ENCODE peak calls at places on chromosome 18, in six cellular contexts. A is Peyer's patch; X is CD8-positive, alpha-beta T cell; F is colonic mucosa; Z is CD8-positive, alpha-beta memory T cell; C is cardiac muscle cell. P is an unnamed sample.

GRCh38 chr18:38663270-38663669 is 1097.7 kb upstream of the CELF4 start:
- DNase-seq in A (no peak), X (no peak), F (no peak), Z (no peak), C (no peak), P (no peak)

GRCh38 chr18:6994053-6994452 is 123.5 kb downstream of the LAMA1 start:
- DNase-seq in A (no peak), X (no peak), F (no peak), Z (no peak), C (peak; percentile 29), P (no peak)

GRCh38 chr18:68499141-68499540 is 215.8 kb downstream of the TMX3 start:
- DNase-seq in A (no peak), X (no peak), F (no peak), Z (no peak), C (no peak), P (no peak)

GRCh38 chr18:48168861-48169260 is 238.4 kb upstream of the SMAD2 start:
- DNase-seq in A (no peak), X (no peak), F (no peak), Z (no peak), C (no peak), P (no peak)

GRCh38 chr18:63051928-63052327 is 267.6 kb downstream of the BCL2 start:
- DNase-seq in A (no peak), X (no peak), F (no peak), Z (no peak), C (no peak), P (no peak)

GRCh38 chr18:55587341-55588000 is 521 bp downstream of the TCF4 start:
- DNase-seq in A (no peak), X (no peak), F (peak; percentile 18), Z (no peak), C (peak; percentile 62), P (peak; percentile 2)

GRCh38 chr18:79867666-79868065 is 69.9 kb downstream of the KCNG2 start:
- DNase-seq in A (peak; percentile 21), X (no peak), F (no peak), Z (no peak), C (no peak), P (no peak)

GRCh38 chr18:21960189-21960588 is 209.2 kb upstream of the GATA6 start:
- DNase-seq in A (no peak), X (no peak), F (no peak), Z (no peak), C (peak; percentile 62), P (no peak)

GRCh38 chr18:22278798-22279197 is 109.4 kb downstream of the GATA6 start:
- DNase-seq in A (no peak), X (no peak), F (no peak), Z (no peak), C (no peak), P (no peak)

GRCh38 chr18:54684786-54685185 is 93.7 kb downstream of the DYNAP start:
- DNase-seq in A (no peak), X (no peak), F (no peak), Z (no peak), C (peak; percentile 73), P (no peak)

GRCh38 chr18:827093-827677 is 15.1 kb upstream of the YES1 start:
- DNase-seq in A (no peak), X (no peak), F (no peak), Z (no peak), C (no peak), P (no peak)

GRCh38 chr18:4720498-4720897 is 265.4 kb upstream of the DLGAP1 start:
- DNase-seq in A (no peak), X (no peak), F (no peak), Z (no peak), C (no peak), P (no peak)

GRCh38 chr18:73684651-73685050 is 463.0 kb downstream of the FBXO15 start:
- DNase-seq in A (no peak), X (no peak), F (no peak), Z (no peak), C (no peak), P (no peak)

GRCh38 chr18:11320981-11321380 is 171.6 kb upstream of the PIEZO2 start:
- DNase-seq in A (no peak), X (no peak), F (no peak), Z (no peak), C (peak; percentile 55), P (no peak)

GRCh38 chr18:49520661-49521145 is 33.7 kb upstream of the C18orf32 start:
- DNase-seq in A (no peak), X (no peak), F (no peak), Z (no peak), C (peak; percentile 36), P (no peak)

GRCh38 chr18:8608795-8609673 is at the start of gene RAB12:
- DNase-seq in A (peak; percentile 92), X (peak; percentile 88), F (peak; percentile 84), Z (peak; percentile 86), C (peak; percentile 92), P (peak; percentile 85)

GRCh38 chr18:62720048-62720447 is 4.7 kb downstream of the PHLPP1 start:
- DNase-seq in A (no peak), X (no peak), F (no peak), Z (no peak), C (no peak), P (no peak)

GRCh38 chr18:36311026-36311570 is 13.6 kb downstream of the FHOD3 start:
- DNase-seq in A (no peak), X (no peak), F (no peak), Z (no peak), C (no peak), P (no peak)
- H3K4me1 ChIP-seq in A (no peaks in the 10 kb centered on the region), X (no peaks in the 10 kb centered on the region), F (no peaks in the 10 kb centered on the region), Z (no peaks in the 10 kb centered on the region), C (peaks cover 83% of the 10 kb centered on the region), P (no peaks in the 10 kb centered on the region)

GRCh38 chr18:3151379-3152264 is 68.1 kb downstream of the MYOM1 start:
- DNase-seq in A (no peak), X (no peak), F (no peak), Z (no peak), C (peak; percentile 57), P (peak; percentile 37)
- H3K4me3 ChIP-seq in A (no peak overlapping the region), X (no peak overlapping the region), F (peak overlapping the region; percentile 25), Z (no peak overlapping the region), C (no peak overlapping the region), P (no peak overlapping the region)

GRCh38 chr18:56901919-56902318 is 245.0 kb upstream of the BOD1L2 start:
- DNase-seq in A (no peak), X (no peak), F (no peak), Z (no peak), C (no peak), P (no peak)

GRCh38 chr18:56900195-56901094 is 246.4 kb upstream of the BOD1L2 start:
- DNase-seq in A (no peak), X (no peak), F (no peak), Z (no peak), C (no peak), P (no peak)

GRCh38 chr18:56903686-56904085 is 243.2 kb upstream of the BOD1L2 start:
- DNase-seq in A (no peak), X (no peak), F (no peak), Z (no peak), C (no peak), P (no peak)

GRCh38 chr18:56899660-56900059 is 247.2 kb upstream of the BOD1L2 start:
- DNase-seq in A (no peak), X (no peak), F (no peak), Z (no peak), C (no peak), P (no peak)

DNA sequence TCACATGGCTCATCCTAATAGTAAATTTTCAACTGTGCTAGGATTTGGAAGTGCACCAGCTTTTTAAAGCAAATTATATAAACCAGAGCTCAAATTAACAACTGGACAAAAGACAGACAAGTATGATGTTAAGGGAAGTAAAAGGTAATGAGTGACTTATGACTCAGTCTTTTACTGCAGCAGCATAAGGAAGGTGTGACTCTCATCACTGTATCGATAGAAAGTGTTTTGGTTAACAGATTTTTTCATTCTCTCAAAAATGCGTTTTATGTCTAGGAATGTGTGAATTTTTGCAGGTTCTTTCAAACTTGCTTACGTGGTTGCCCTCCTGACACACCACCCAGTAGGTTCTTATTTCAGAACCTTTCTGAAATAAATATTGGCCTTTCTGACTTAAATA is 244.2 kb upstream of the BOD1L2 start:
- DNase-seq in A (no peak), X (no peak), F (no peak), Z (no peak), C (no peak), P (no peak)
- H3K27ac ChIP-seq in A (no peak overlapping the region), X (no peak overlapping the region), F (peak overlapping the region; percentile 20), Z (no peak overlapping the region), C (no peak overlapping the region), P (no peak overlapping the region)

GRCh38 chr18:46260879-46261143 is 156.6 kb downstream of the HAUS1 start:
- DNase-seq in A (no peak), X (no peak), F (no peak), Z (no peak), C (no peak), P (no peak)
- H3K4me1 ChIP-seq in A (no peaks in the 10 kb centered on the region), X (no peaks in the 10 kb centered on the region), F (no peaks in the 10 kb centered on the region), Z (no peaks in the 10 kb centered on the region), C (peaks cover 27% of the 10 kb centered on the region), P (peaks cover 13% of the 10 kb centered on the region)